ENCODE peak calls at places on chromosomes 6 and 20, in four cellular contexts. One of them, this sample, is unnamed.

GRCh38 chr6:109979033-109979921 is 1.2 kb downstream of the GPR6 start:
- DNase-seq in endothelial cell of umbilical vein: no peak
- DNase-seq in GM13977: no peak
- DNase-seq in AG09309: no peak
- DNase-seq in this sample: no peak

GRCh38 chr20:44711237-44711636 is 3.9 kb upstream of the CCN5 start:
- DNase-seq in GM13977: no peak
- DNase-seq in endothelial cell of umbilical vein: no peak
- DNase-seq in AG09309: no peak
- DNase-seq in this sample: no peak

GRCh38 chr6:151286192-151286591 is 46.4 kb downstream of the AKAP12 start:
- DNase-seq in AG09309: no peak
- DNase-seq in GM13977: no peak
- DNase-seq in endothelial cell of umbilical vein: peak; percentile 54
- DNase-seq in this sample: no peak

GRCh38 chr6:150334790-150335783 is 33.7 kb upstream of the IYD start:
- DNase-seq in AG09309: peak; percentile 63
- DNase-seq in GM13977: peak; percentile 53
- DNase-seq in endothelial cell of umbilical vein: peak; percentile 65
- DNase-seq in this sample: peak; percentile 52

GRCh38 chr6:166777096-166777630 is 150.1 kb upstream of the RPS6KA2 start:
- DNase-seq in endothelial cell of umbilical vein: no peak
- DNase-seq in AG09309: no peak
- DNase-seq in GM13977: no peak
- DNase-seq in this sample: no peak

GRCh38 chr20:48187891-48188290 is 402.6 kb upstream of the SULF2 start:
- DNase-seq in AG09309: peak; percentile 37
- DNase-seq in endothelial cell of umbilical vein: no peak
- DNase-seq in GM13977: no peak
- DNase-seq in this sample: no peak

GRCh38 chr6:125930810-125931418 is 25.7 kb upstream of the HINT3 start:
- DNase-seq in AG09309: peak; percentile 55
- DNase-seq in GM13977: no peak
- DNase-seq in endothelial cell of umbilical vein: no peak
- DNase-seq in this sample: no peak

GRCh38 chr6:110557226-110557625 is 80.8 kb upstream of the SLC22A16 start:
- DNase-seq in AG09309: no peak
- DNase-seq in GM13977: no peak
- DNase-seq in endothelial cell of umbilical vein: no peak
- DNase-seq in this sample: no peak

GRCh38 chr20:45944151-45944964 is 9.9 kb downstream of the PCIF1 start:
- DNase-seq in AG09309: no peak
- DNase-seq in GM13977: no peak
- DNase-seq in endothelial cell of umbilical vein: no peak
- DNase-seq in this sample: no peak

GRCh38 chr6:167113935-167114910 is 8.7 kb upstream of the CCR6 start:
- DNase-seq in GM13977: peak; percentile 89
- DNase-seq in AG09309: no peak
- DNase-seq in endothelial cell of umbilical vein: no peak
- DNase-seq in this sample: peak; percentile 91

GRCh38 chr6:159934181-159934580 is 34.7 kb upstream of the IGF2R start:
- DNase-seq in AG09309: no peak
- DNase-seq in GM13977: no peak
- DNase-seq in endothelial cell of umbilical vein: no peak
- DNase-seq in this sample: no peak

GRCh38 chr20:31719644-31720485 is 2.8 kb downstream of the BCL2L1 start:
- DNase-seq in GM13977: no peak
- DNase-seq in AG09309: no peak
- DNase-seq in endothelial cell of umbilical vein: no peak
- DNase-seq in this sample: no peak

GRCh38 chr20:17809714-17810631 is 110.2 kb downstream of the BANF2 start:
- DNase-seq in GM13977: no peak
- DNase-seq in AG09309: no peak
- DNase-seq in endothelial cell of umbilical vein: no peak
- DNase-seq in this sample: no peak

GRCh38 chr6:125781307-125781868 is 9.4 kb upstream of the NCOA7 start:
- DNase-seq in endothelial cell of umbilical vein: no peak
- DNase-seq in AG09309: no peak
- DNase-seq in GM13977: peak; percentile 31
- DNase-seq in this sample: peak; percentile 42

GRCh38 chr6:15247214-15247749 is 1.4 kb downstream of the JARID2 start:
- DNase-seq in AG09309: no peak
- DNase-seq in GM13977: no peak
- DNase-seq in endothelial cell of umbilical vein: no peak
- DNase-seq in this sample: no peak

GRCh38 chr6:15243994-15244604 is 1.8 kb upstream of the JARID2 start:
- DNase-seq in endothelial cell of umbilical vein: no peak
- DNase-seq in AG09309: no peak
- DNase-seq in GM13977: no peak
- DNase-seq in this sample: no peak

GRCh38 chr6:15244605-15245360 is 1.1 kb upstream of the JARID2 start:
- DNase-seq in GM13977: peak; percentile 74
- DNase-seq in endothelial cell of umbilical vein: peak; percentile 60
- DNase-seq in AG09309: no peak
- DNase-seq in this sample: peak; percentile 73

GRCh38 chr6:15246217-15247211 is 645 bp downstream of the JARID2 start:
- DNase-seq in GM13977: peak; percentile 46
- DNase-seq in AG09309: no peak
- DNase-seq in endothelial cell of umbilical vein: no peak
- DNase-seq in this sample: no peak

GRCh38 chr6:15245361-15246216 is at the start of gene JARID2:
- DNase-seq in endothelial cell of umbilical vein: peak; percentile 97
- DNase-seq in AG09309: peak; percentile 95
- DNase-seq in GM13977: peak; percentile 98
- DNase-seq in this sample: peak; percentile 95
- TF ChIP-seq CTCF in endothelial cell of umbilical vein: no peak
- TF ChIP-seq CTCF in AG09309: no peak
- TF ChIP-seq CTCF in GM13977: no peak
- TF ChIP-seq CTCF in this sample: no peak

GRCh38 chr20:59084041-59084841 is 41.7 kb upstream of the PRELID3B start:
- DNase-seq in endothelial cell of umbilical vein: no peak
- DNase-seq in AG09309: no peak
- DNase-seq in GM13977: no peak
- DNase-seq in this sample: no peak

GRCh38 chr20:59078231-59078630 is 35.6 kb upstream of the PRELID3B start:
- DNase-seq in GM13977: no peak
- DNase-seq in AG09309: no peak
- DNase-seq in endothelial cell of umbilical vein: no peak
- DNase-seq in this sample: no peak

GRCh38 chr20:59081036-59081435 is 38.5 kb upstream of the PRELID3B start:
- DNase-seq in endothelial cell of umbilical vein: peak; percentile 28
- DNase-seq in GM13977: no peak
- DNase-seq in AG09309: no peak
- DNase-seq in this sample: no peak

GRCh38 chr20:59082981-59083380 is 40.4 kb upstream of the PRELID3B start:
- DNase-seq in AG09309: peak; percentile 21
- DNase-seq in GM13977: no peak
- DNase-seq in endothelial cell of umbilical vein: no peak
- DNase-seq in this sample: no peak

DNA sequence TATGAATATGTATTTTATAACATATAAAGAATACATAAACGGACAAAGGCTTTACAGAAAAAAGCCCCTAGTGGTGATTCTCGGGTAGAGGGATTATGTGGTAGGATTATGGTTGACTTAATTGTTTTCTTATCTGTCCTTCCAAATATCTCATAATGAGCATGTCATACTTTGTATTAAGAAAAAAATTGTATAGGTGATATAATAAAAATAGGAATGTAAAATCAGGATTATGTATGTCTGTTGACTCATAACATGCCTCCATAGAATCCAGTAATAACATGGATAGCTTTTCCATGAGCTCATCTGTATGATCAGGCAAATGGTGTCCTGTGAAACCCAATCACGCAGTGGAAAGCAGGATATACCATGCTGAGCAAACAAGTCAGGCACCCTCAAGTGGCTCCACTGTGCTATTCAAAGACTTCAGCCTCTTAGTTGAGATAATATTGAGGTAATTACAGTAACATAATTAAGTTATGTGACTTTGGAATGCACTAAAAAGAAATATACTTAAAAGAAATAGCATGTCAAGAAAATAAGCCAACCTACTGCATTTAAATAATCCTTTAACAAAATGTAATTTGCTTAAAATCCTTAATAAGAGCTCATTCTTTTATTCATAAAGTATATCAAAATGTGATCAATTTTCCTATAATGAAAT is 39.6 kb upstream of the PRELID3B start:
- DNase-seq in AG09309: no peak
- DNase-seq in endothelial cell of umbilical vein: no peak
- DNase-seq in GM13977: no peak
- DNase-seq in this sample: no peak
- TF ChIP-seq CTCF in AG09309: peak; percentile 22
- TF ChIP-seq CTCF in endothelial cell of umbilical vein: no peak
- TF ChIP-seq CTCF in GM13977: peak; percentile 32
- TF ChIP-seq CTCF in this sample: no peak

GRCh38 chr6:3912366-3913076 is 63.3 kb downstream of the FAM50B start:
- DNase-seq in endothelial cell of umbilical vein: peak; percentile 86
- DNase-seq in GM13977: no peak
- DNase-seq in AG09309: no peak
- DNase-seq in this sample: no peak
- TF ChIP-seq CTCF in endothelial cell of umbilical vein: no peak
- TF ChIP-seq CTCF in GM13977: no peak
- TF ChIP-seq CTCF in AG09309: no peak
- TF ChIP-seq CTCF in this sample: no peak

GRCh38 chr20:13325033-13325432 is 104.0 kb downstream of the ISM1 start:
- DNase-seq in endothelial cell of umbilical vein: peak; percentile 32
- DNase-seq in GM13977: no peak
- DNase-seq in AG09309: no peak
- DNase-seq in this sample: no peak
- TF ChIP-seq CTCF in endothelial cell of umbilical vein: peak; percentile 30
- TF ChIP-seq CTCF in GM13977: peak; percentile 62
- TF ChIP-seq CTCF in AG09309: peak; percentile 73
- TF ChIP-seq CTCF in this sample: peak; percentile 50

DNA sequence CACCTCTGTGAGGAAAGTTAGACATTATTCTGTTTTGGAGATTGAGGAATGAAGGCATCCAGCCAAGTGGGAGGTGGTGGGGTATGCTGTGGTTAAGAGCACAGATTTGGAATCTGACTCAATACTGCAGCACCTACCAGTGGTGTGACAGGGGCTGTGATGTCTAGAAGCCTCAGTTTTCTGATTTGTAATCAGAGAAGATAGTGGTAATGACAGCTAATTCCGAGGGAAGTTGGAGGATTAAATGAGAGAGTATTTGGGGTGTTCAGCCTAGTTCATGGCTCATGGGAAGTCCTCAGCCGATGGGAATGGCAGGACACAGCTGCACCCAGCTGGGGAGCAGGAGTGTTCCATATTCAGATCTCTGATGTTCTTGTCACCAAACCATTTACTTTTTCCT is 9.2 kb downstream of the SLC9A8 start:
- DNase-seq in AG09309: no peak
- DNase-seq in endothelial cell of umbilical vein: peak; percentile 5
- DNase-seq in GM13977: no peak
- DNase-seq in this sample: no peak
- TF ChIP-seq CTCF in AG09309: peak; percentile 65
- TF ChIP-seq CTCF in endothelial cell of umbilical vein: no peak
- TF ChIP-seq CTCF in GM13977: peak; percentile 38
- TF ChIP-seq CTCF in this sample: no peak

DNA sequence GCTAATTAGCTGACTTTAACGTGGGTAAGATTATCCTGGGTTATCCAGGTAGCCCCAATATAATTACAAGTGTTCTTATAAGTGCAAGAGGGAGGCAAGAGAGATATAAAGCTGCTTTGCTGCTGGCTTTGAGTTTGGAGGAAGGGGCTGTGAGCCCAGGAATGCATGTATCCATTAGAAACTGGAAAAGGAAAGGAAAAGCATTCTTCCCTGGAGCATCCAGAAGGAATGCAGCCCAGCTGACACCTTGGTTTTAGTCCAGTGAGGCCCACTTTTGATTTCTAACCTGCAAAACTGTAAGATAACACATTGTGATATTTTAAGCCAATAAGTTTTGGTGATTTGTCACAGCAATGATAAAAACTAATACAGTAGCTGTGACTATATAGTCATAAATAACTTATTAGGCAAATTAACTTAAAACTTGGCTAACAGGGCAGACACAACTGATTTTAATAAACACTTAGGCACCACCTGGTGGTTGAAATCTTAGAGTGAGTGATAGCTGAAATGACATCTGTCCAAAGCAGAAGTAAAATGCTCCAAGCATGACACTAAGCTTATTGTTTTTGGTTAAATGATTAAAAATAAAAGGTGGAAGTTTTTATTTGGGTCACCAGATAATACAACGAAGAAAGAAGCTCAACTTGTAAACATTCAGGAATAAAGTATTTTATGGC is 35.6 kb downstream of the ADGRF4 start:
- DNase-seq in AG09309: no peak
- DNase-seq in GM13977: peak; percentile 36
- DNase-seq in endothelial cell of umbilical vein: peak; percentile 49
- DNase-seq in this sample: peak; percentile 37
- TF ChIP-seq CTCF in AG09309: peak; percentile 24
- TF ChIP-seq CTCF in GM13977: peak; percentile 67
- TF ChIP-seq CTCF in endothelial cell of umbilical vein: no peak
- TF ChIP-seq CTCF in this sample: peak; percentile 35

DNA sequence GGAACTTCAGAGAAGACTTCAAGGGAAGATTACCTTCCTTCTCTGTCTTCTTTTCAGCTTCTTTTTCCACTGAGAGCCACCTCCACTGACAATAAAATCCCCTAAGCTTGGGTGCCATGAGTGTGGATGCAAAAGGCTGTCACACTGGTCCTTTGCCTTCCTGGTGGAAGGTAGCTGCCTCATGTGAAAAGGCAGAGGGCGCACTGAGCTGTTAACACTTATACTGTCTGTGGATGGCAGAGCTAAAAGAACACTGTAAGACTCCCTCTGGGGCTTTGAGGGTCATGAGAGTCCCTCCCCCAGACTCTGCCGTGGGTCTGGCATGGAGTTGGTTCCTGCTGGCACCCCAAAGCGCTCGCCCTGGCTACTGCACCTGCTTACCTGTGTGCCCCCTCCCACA is 536.7 kb upstream of the IMPG1 start:
- DNase-seq in endothelial cell of umbilical vein: no peak
- DNase-seq in AG09309: no peak
- DNase-seq in GM13977: no peak
- DNase-seq in this sample: no peak
- TF ChIP-seq CTCF in endothelial cell of umbilical vein: no peak
- TF ChIP-seq CTCF in AG09309: no peak
- TF ChIP-seq CTCF in GM13977: no peak
- TF ChIP-seq CTCF in this sample: no peak

GRCh38 chr20:33664762-33665144 is 2.0 kb upstream of the ACTL10 start:
- DNase-seq in AG09309: no peak
- DNase-seq in GM13977: no peak
- DNase-seq in endothelial cell of umbilical vein: no peak
- DNase-seq in this sample: no peak
- TF ChIP-seq CTCF in AG09309: no peak
- TF ChIP-seq CTCF in GM13977: no peak
- TF ChIP-seq CTCF in endothelial cell of umbilical vein: no peak
- TF ChIP-seq CTCF in this sample: no peak

GRCh38 chr6:190596-191395 is 101.5 kb upstream of the DUSP22 start:
- DNase-seq in AG09309: no peak
- DNase-seq in endothelial cell of umbilical vein: no peak
- DNase-seq in GM13977: no peak
- DNase-seq in this sample: no peak
- TF ChIP-seq CTCF in AG09309: no peak
- TF ChIP-seq CTCF in endothelial cell of umbilical vein: no peak
- TF ChIP-seq CTCF in GM13977: peak; percentile 39
- TF ChIP-seq CTCF in this sample: peak; percentile 47